ENCODE peak calls at places on chromosomes 16 and 17, in seven cellular contexts. U is brain microvascular endothelial cell, S is A549, C is astrocyte, D is heart left ventricle, G is OCI-LY7, A is dorsolateral prefrontal cortex. I is an unnamed sample.

GRCh38 chr16:21156767-21157467 is 1.6 kb upstream of the LDAF1 start:
- DNase-seq in U (peak; percentile 44), S (peak; percentile 69), C (peak; percentile 78), D (peak; percentile 35), G (peak; percentile 56), A (no peak), I (no peak)

GRCh38 chr16:4370151-4370550 is 1.5 kb upstream of the VASN start:
- DNase-seq in U (no peak), S (no peak), C (no peak), D (no peak), G (no peak), A (no peak), I (no peak)

GRCh38 chr17:28667870-28668269 is 5.9 kb downstream of the SUPT6H start:
- DNase-seq in U (no peak), S (no peak), C (no peak), D (no peak), G (no peak), A (no peak), I (no peak)

GRCh38 chr16:70396209-70396904 is 42.5 kb downstream of the ST3GAL2 start:
- DNase-seq in U (no peak), S (no peak), C (no peak), D (no peak), G (no peak), A (no peak), I (no peak)

GRCh38 chr17:40651939-40652338 is 4.3 kb upstream of the SMARCE1 start:
- DNase-seq in U (no peak), S (no peak), C (no peak), D (no peak), G (no peak), A (no peak), I (no peak)

GRCh38 chr16:7835032-7835431 is 502.4 kb downstream of the RBFOX1 start:
- DNase-seq in U (no peak), S (no peak), C (no peak), D (no peak), G (no peak), A (no peak), I (no peak)

GRCh38 chr17:40915199-40915661 is 22.2 kb downstream of the KRT23 start:
- DNase-seq in U (peak; percentile 81), S (peak; percentile 94), C (peak; percentile 99), D (no peak), G (no peak), A (no peak), I (peak; percentile 87)

GRCh38 chr17:681738-682137 is 32.9 kb downstream of the VPS53 start:
- DNase-seq in U (peak; percentile 81), S (no peak), C (peak; percentile 84), D (no peak), G (no peak), A (no peak), I (no peak)

GRCh38 chr17:30332057-30332542 is 1.8 kb downstream of the TMIGD1 start:
- DNase-seq in U (peak; percentile 47), S (no peak), C (peak; percentile 79), D (no peak), G (peak; percentile 14), A (no peak), I (peak; percentile 45)

GRCh38 chr16:3578121-3578520 is 918 bp upstream of the NLRC3 start:
- DNase-seq in U (no peak), S (no peak), C (no peak), D (no peak), G (peak; percentile 63), A (no peak), I (no peak)

GRCh38 chr17:57166803-57167202 is 81.8 kb downstream of the AKAP1 start:
- DNase-seq in U (no peak), S (no peak), C (no peak), D (no peak), G (no peak), A (no peak), I (no peak)

GRCh38 chr17:35745246-35745645 is 7.8 kb downstream of the GAS2L2 start:
- DNase-seq in U (no peak), S (no peak), C (no peak), D (no peak), G (no peak), A (no peak), I (no peak)

GRCh38 chr16:69346683-69347082 is 4.9 kb downstream of the TMED6 start:
- DNase-seq in U (no peak), S (no peak), C (no peak), D (no peak), G (no peak), A (no peak), I (no peak)

GRCh38 chr16:88685156-88686061 is 898 bp downstream of the SNAI3 start:
- DNase-seq in U (peak; percentile 48), S (peak; percentile 84), C (no peak), D (no peak), G (peak; percentile 65), A (no peak), I (no peak)

GRCh38 chr16:56603589-56603988 is 4.8 kb upstream of the MT2A start:
- DNase-seq in U (peak; percentile 34), S (peak; percentile 67), C (no peak), D (peak; percentile 71), G (peak; percentile 32), A (no peak), I (no peak)

GRCh38 chr17:72365857-72366415 is 245.1 kb downstream of the SOX9 start:
- DNase-seq in U (no peak), S (no peak), C (peak; percentile 85), D (no peak), G (no peak), A (no peak), I (no peak)

GRCh38 chr16:2829501-2830354 is at the start of gene ZG16B:
- DNase-seq in U (no peak), S (no peak), C (no peak), D (no peak), G (no peak), A (no peak), I (no peak)

GRCh38 chr16:13305019-13305755 is 403.8 kb downstream of the SHISA9 start:
- DNase-seq in U (no peak), S (no peak), C (no peak), D (no peak), G (peak; percentile 16), A (no peak), I (no peak)

GRCh38 chr16:67893791-67894399 is 841 bp downstream of the PSKH1 start:
- DNase-seq in U (no peak), S (no peak), C (no peak), D (no peak), G (no peak), A (no peak), I (no peak)

GRCh38 chr16:88345031-88345942 is 37.5 kb upstream of the ZNF469 start:
- DNase-seq in U (no peak), S (no peak), C (no peak), D (peak; percentile 21), G (no peak), A (no peak), I (no peak)

GRCh38 chr16:67884684-67885083 is at the start of gene NRN1L:
- DNase-seq in U (peak; percentile 84), S (no peak), C (peak; percentile 70), D (peak; percentile 94), G (no peak), A (peak; percentile 98), I (peak; percentile 79)

GRCh38 chr17:61410100-61410551 is 10.5 kb downstream of the TBX2 start:
- DNase-seq in U (no peak), S (no peak), C (no peak), D (no peak), G (no peak), A (peak; percentile 26), I (no peak)

GRCh38 chr17:682150-682549 is 32.5 kb downstream of the VPS53 start:
- DNase-seq in U (no peak), S (no peak), C (no peak), D (no peak), G (no peak), A (no peak), I (no peak)

GRCh38 chr17:50660042-50660886 is 25.6 kb downstream of the ABCC3 start:
- DNase-seq in U (no peak), S (peak; percentile 82), C (no peak), D (peak; percentile 66), G (no peak), A (no peak), I (no peak)

DNA sequence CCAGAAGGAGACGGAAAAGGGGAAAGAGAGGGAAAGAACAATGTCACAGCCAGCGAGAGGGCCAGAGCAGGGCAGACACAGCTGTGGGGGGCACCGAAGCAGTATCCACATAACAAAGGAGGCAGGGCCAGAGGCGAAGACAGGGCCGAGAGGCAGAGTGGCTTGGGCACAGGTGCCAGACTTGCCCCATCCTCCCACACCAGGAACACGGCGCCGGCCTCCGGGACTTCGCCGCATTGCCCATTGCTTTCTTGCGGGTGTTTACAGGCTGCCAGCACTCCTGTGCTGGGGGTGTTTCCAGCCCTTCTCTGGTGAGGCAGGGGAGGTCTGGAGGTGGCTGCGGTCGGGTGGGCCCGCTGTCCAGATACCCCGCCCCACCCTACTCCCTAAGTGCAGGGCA is 78.0 kb downstream of the ENGASE start:
- DNase-seq in U (no peak), S (no peak), C (no peak), D (no peak), G (no peak), A (no peak), I (no peak)
- H3K27ac ChIP-seq in U (no peak overlapping the region), S (no peak overlapping the region), C (no peak overlapping the region), D (no peak overlapping the region), G (no peak overlapping the region), A (no peak overlapping the region), I (no peak overlapping the region)

GRCh38 chr17:42124256-42124655 is 1.7 kb downstream of the HSPB9 start:
- DNase-seq in U (no peak), S (no peak), C (no peak), D (no peak), G (no peak), A (no peak), I (no peak)
- TF ChIP-seq CTCF in U (peak; percentile 2), S (no peak), C (no peak), D (no peak), G (no peak), A (no peak), I (no peak)

DNA sequence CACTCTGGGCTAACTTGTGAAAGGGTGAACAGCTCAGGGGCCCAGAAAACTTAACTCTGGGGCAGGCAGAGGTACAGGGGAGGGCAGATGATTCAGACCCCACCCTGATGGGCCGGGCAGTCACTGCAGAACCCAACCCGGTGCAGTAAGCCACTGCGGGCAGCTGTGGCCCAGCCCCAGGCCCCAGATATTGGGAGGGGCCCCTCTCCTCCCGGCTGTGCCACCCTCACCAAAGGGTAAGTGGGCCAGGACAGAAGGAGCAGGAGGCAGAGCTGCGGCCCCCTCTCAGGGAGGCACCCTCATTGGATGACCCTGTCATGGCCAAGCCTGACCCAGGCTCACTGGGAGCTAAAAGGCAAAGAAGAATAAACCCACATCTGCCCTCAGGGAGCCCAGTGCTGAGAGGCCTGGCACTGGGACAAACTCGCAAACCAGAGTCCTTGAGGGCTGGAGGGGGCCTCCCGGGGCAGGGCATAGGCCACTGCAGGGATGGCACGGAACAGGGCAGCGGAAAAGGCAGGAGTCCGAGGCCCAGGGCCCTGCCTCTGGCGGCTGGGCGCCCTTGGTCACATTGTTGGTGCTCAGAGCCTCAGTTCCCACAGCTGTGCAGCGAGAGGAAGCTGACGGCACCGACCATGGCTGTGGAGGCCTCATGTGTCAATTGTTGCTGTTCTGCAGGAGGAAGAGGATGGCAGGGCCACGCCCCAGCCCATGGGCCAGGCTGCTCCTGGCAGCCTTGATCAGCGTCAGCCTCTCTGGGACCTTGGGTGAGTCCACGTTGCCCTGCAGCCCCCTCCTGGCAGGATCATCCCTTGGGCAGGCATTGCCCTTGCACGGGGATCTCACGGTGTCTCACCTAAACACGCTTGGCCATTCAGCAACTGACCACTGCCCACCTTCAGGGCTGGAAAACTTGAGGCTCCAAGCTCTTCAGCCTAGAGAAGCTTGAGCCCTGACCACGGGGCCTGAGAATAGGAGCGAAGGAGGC is 3.1 kb downstream of the ITGB4 start:
- DNase-seq in U (no peak), S (no peak), C (no peak), D (no peak), G (no peak), A (no peak), I (no peak)
- H3K27ac ChIP-seq in U (no peak overlapping the region), S (peak overlapping the region; percentile 94), C (no peak overlapping the region), D (no peak overlapping the region), G (no peak overlapping the region), A (peak overlapping the region; percentile 84), I (no peak overlapping the region)

GRCh38 chr17:33647976-33648375 is 354.9 kb upstream of the ASIC2 start:
- DNase-seq in U (peak; percentile 16), S (peak; percentile 20), C (no peak), D (no peak), G (peak; percentile 1), A (peak; percentile 65), I (no peak)
- TF ChIP-seq CTCF in U (peak; percentile 13), S (peak; percentile 50), C (peak; percentile 6), D (peak; percentile 52), G (peak; percentile 66), A (peak; percentile 62), I (peak; percentile 33)

I was measured in AG04450.